ENCODE peak calls at places on chromosomes 13 and 19, in six cellular contexts. One of them, this sample, is unnamed.

GRCh38 chr19:40611096-40611495 is 9.9 kb downstream of the LTBP4 start:
- DNase-seq in NB4: no peak
- DNase-seq in ovary: peak
- DNase-seq in nephron progenitor cell: no peak
- DNase-seq in kidney tubule cell: no peak
- DNase-seq in effector CD4-positive, alpha-beta T cell: no peak
- DNase-seq in this sample: no peak

GRCh38 chr13:41402695-41403511 is 54.4 kb upstream of the RGCC start:
- DNase-seq in ovary: no peak
- DNase-seq in effector CD4-positive, alpha-beta T cell: no peak
- DNase-seq in kidney tubule cell: no peak
- DNase-seq in nephron progenitor cell: no peak
- DNase-seq in NB4: peak
- DNase-seq in this sample: no peak

GRCh38 chr13:77544365-77544764 is 8.9 kb downstream of the SCEL start:
- DNase-seq in NB4: no peak
- DNase-seq in nephron progenitor cell: no peak
- DNase-seq in ovary: peak
- DNase-seq in kidney tubule cell: peak
- DNase-seq in effector CD4-positive, alpha-beta T cell: no peak
- DNase-seq in this sample: peak

GRCh38 chr13:45207319-45207718 is 6.5 kb upstream of the KCTD4 start:
- DNase-seq in ovary: no peak
- DNase-seq in nephron progenitor cell: no peak
- DNase-seq in NB4: no peak
- DNase-seq in kidney tubule cell: no peak
- DNase-seq in effector CD4-positive, alpha-beta T cell: no peak
- DNase-seq in this sample: no peak

GRCh38 chr13:112451512-112452379 is 75.6 kb downstream of the SPACA7 start:
- DNase-seq in effector CD4-positive, alpha-beta T cell: no peak
- DNase-seq in nephron progenitor cell: no peak
- DNase-seq in NB4: no peak
- DNase-seq in ovary: no peak
- DNase-seq in kidney tubule cell: no peak
- DNase-seq in this sample: no peak

GRCh38 chr19:56960959-56961622 is 120.6 kb upstream of the PEG3 start:
- DNase-seq in ovary: no peak
- DNase-seq in effector CD4-positive, alpha-beta T cell: no peak
- DNase-seq in NB4: no peak
- DNase-seq in kidney tubule cell: no peak
- DNase-seq in nephron progenitor cell: no peak
- DNase-seq in this sample: no peak

GRCh38 chr19:4534836-4535658 is at the start of gene PLIN5:
- DNase-seq in ovary: peak
- DNase-seq in nephron progenitor cell: peak
- DNase-seq in effector CD4-positive, alpha-beta T cell: no peak
- DNase-seq in NB4: no peak
- DNase-seq in kidney tubule cell: peak
- DNase-seq in this sample: peak

GRCh38 chr19:51727349-51727880 is 3.6 kb upstream of the HAS1 start:
- DNase-seq in NB4: no peak
- DNase-seq in nephron progenitor cell: no peak
- DNase-seq in ovary: no peak
- DNase-seq in effector CD4-positive, alpha-beta T cell: no peak
- DNase-seq in kidney tubule cell: peak
- DNase-seq in this sample: no peak

GRCh38 chr19:5039642-5040543 is 71.0 kb downstream of the KDM4B start:
- DNase-seq in ovary: peak
- DNase-seq in kidney tubule cell: no peak
- DNase-seq in effector CD4-positive, alpha-beta T cell: no peak
- DNase-seq in NB4: no peak
- DNase-seq in nephron progenitor cell: no peak
- DNase-seq in this sample: no peak

GRCh38 chr13:73849292-73849691 is 284.9 kb downstream of the KLF12 start:
- DNase-seq in effector CD4-positive, alpha-beta T cell: no peak
- DNase-seq in NB4: peak
- DNase-seq in nephron progenitor cell: no peak
- DNase-seq in ovary: no peak
- DNase-seq in kidney tubule cell: peak
- DNase-seq in this sample: no peak

GRCh38 chr19:40530091-40530901 is 46.4 kb upstream of the SHKBP1 start:
- DNase-seq in effector CD4-positive, alpha-beta T cell: peak
- DNase-seq in kidney tubule cell: no peak
- DNase-seq in nephron progenitor cell: peak
- DNase-seq in NB4: no peak
- DNase-seq in ovary: peak
- DNase-seq in this sample: no peak

GRCh38 chr13:67193979-67194378 is 36.2 kb downstream of the PCDH9 start:
- DNase-seq in kidney tubule cell: no peak
- DNase-seq in effector CD4-positive, alpha-beta T cell: no peak
- DNase-seq in ovary: no peak
- DNase-seq in NB4: no peak
- DNase-seq in nephron progenitor cell: no peak
- DNase-seq in this sample: no peak

GRCh38 chr19:47232422-47233211 is 1.6 kb upstream of the BBC3 start:
- DNase-seq in kidney tubule cell: peak
- DNase-seq in ovary: no peak
- DNase-seq in NB4: peak
- DNase-seq in nephron progenitor cell: no peak
- DNase-seq in effector CD4-positive, alpha-beta T cell: no peak
- DNase-seq in this sample: no peak

GRCh38 chr13:99053636-99054233 is 75.9 kb upstream of the DOCK9 start:
- DNase-seq in kidney tubule cell: no peak
- DNase-seq in NB4: no peak
- DNase-seq in nephron progenitor cell: no peak
- DNase-seq in effector CD4-positive, alpha-beta T cell: no peak
- DNase-seq in ovary: no peak
- DNase-seq in this sample: no peak

GRCh38 chr19:927044-927706 is 1.3 kb downstream of the ARID3A start:
- DNase-seq in ovary: peak
- DNase-seq in nephron progenitor cell: peak
- DNase-seq in kidney tubule cell: no peak
- DNase-seq in effector CD4-positive, alpha-beta T cell: no peak
- DNase-seq in NB4: peak
- DNase-seq in this sample: peak

GRCh38 chr13:111864566-111864965 is 202.4 kb upstream of the SOX1 start:
- DNase-seq in nephron progenitor cell: no peak
- DNase-seq in effector CD4-positive, alpha-beta T cell: no peak
- DNase-seq in NB4: no peak
- DNase-seq in kidney tubule cell: no peak
- DNase-seq in ovary: no peak
- DNase-seq in this sample: no peak

GRCh38 chr13:26026211-26026610 is 25.6 kb downstream of the SHISA2 start:
- DNase-seq in ovary: no peak
- DNase-seq in nephron progenitor cell: no peak
- DNase-seq in kidney tubule cell: no peak
- DNase-seq in NB4: no peak
- DNase-seq in effector CD4-positive, alpha-beta T cell: no peak
- DNase-seq in this sample: no peak

GRCh38 chr19:33298146-33298911 is 4.0 kb downstream of the CEBPA start:
- DNase-seq in nephron progenitor cell: no peak
- DNase-seq in effector CD4-positive, alpha-beta T cell: no peak
- DNase-seq in NB4: peak
- DNase-seq in ovary: peak
- DNase-seq in kidney tubule cell: no peak
- DNase-seq in this sample: no peak

GRCh38 chr19:54549224-54549623 is 24.4 kb upstream of the LILRA2 start:
- DNase-seq in NB4: no peak
- DNase-seq in kidney tubule cell: no peak
- DNase-seq in ovary: no peak
- DNase-seq in nephron progenitor cell: no peak
- DNase-seq in effector CD4-positive, alpha-beta T cell: no peak
- DNase-seq in this sample: no peak

GRCh38 chr19:19361075-19361594 is 40.5 kb downstream of the MAU2 start:
- DNase-seq in effector CD4-positive, alpha-beta T cell: peak
- DNase-seq in nephron progenitor cell: peak
- DNase-seq in kidney tubule cell: peak
- DNase-seq in ovary: peak
- DNase-seq in NB4: peak
- DNase-seq in this sample: peak

GRCh38 chr19:46717034-46717715 is at the start of gene PRKD2:
- DNase-seq in NB4: peak
- DNase-seq in ovary: peak
- DNase-seq in kidney tubule cell: peak
- DNase-seq in effector CD4-positive, alpha-beta T cell: peak
- DNase-seq in nephron progenitor cell: peak
- DNase-seq in this sample: peak

GRCh38 chr19:5718579-5719273 is 1.2 kb downstream of the LONP1 start:
- DNase-seq in effector CD4-positive, alpha-beta T cell: no peak
- DNase-seq in kidney tubule cell: peak
- DNase-seq in ovary: no peak
- DNase-seq in nephron progenitor cell: no peak
- DNase-seq in NB4: peak
- DNase-seq in this sample: no peak

GRCh38 chr13:96898212-96898611 is 96.1 kb downstream of the OXGR1 start:
- DNase-seq in ovary: no peak
- DNase-seq in effector CD4-positive, alpha-beta T cell: no peak
- DNase-seq in nephron progenitor cell: no peak
- DNase-seq in NB4: no peak
- DNase-seq in kidney tubule cell: no peak
- DNase-seq in this sample: no peak

GRCh38 chr19:52638601-52639000 is 446 bp upstream of the ZNF83 start:
- DNase-seq in ovary: peak
- DNase-seq in effector CD4-positive, alpha-beta T cell: no peak
- DNase-seq in kidney tubule cell: peak
- DNase-seq in nephron progenitor cell: peak
- DNase-seq in NB4: no peak
- DNase-seq in this sample: peak

GRCh38 chr13:32669030-32669646 is 82.9 kb downstream of the PDS5B start:
- DNase-seq in kidney tubule cell: peak
- DNase-seq in effector CD4-positive, alpha-beta T cell: no peak
- DNase-seq in nephron progenitor cell: no peak
- DNase-seq in NB4: peak
- DNase-seq in ovary: no peak
- DNase-seq in this sample: no peak

GRCh38 chr19:46350758-46351159 is 3.9 kb downstream of the PPP5C start:
- DNase-seq in ovary: no peak
- DNase-seq in nephron progenitor cell: no peak
- DNase-seq in kidney tubule cell: no peak
- DNase-seq in effector CD4-positive, alpha-beta T cell: no peak
- DNase-seq in NB4: peak
- DNase-seq in this sample: no peak

GRCh38 chr13:105327727-105328126 is 1207.7 kb downstream of the EFNB2 start:
- DNase-seq in effector CD4-positive, alpha-beta T cell: no peak
- DNase-seq in kidney tubule cell: no peak
- DNase-seq in NB4: no peak
- DNase-seq in nephron progenitor cell: no peak
- DNase-seq in ovary: no peak
- DNase-seq in this sample: no peak

GRCh38 chr19:13208131-13208963 is 58.1 kb downstream of the IER2 start:
- DNase-seq in ovary: peak
- DNase-seq in NB4: peak
- DNase-seq in kidney tubule cell: peak
- DNase-seq in nephron progenitor cell: peak
- DNase-seq in effector CD4-positive, alpha-beta T cell: peak
- DNase-seq in this sample: peak

GRCh38 chr13:107375701-107376350 is 807.9 kb upstream of the ARGLU1 start:
- DNase-seq in ovary: no peak
- DNase-seq in effector CD4-positive, alpha-beta T cell: no peak
- DNase-seq in nephron progenitor cell: no peak
- DNase-seq in NB4: no peak
- DNase-seq in kidney tubule cell: no peak
- DNase-seq in this sample: no peak

GRCh38 chr19:2127758-2128157 is 23.6 kb downstream of the AP3D1 start:
- DNase-seq in effector CD4-positive, alpha-beta T cell: no peak
- DNase-seq in kidney tubule cell: no peak
- DNase-seq in ovary: no peak
- DNase-seq in NB4: no peak
- DNase-seq in nephron progenitor cell: no peak
- DNase-seq in this sample: peak

GRCh38 chr19:39498262-39499081 is at the start of gene DLL3:
- DNase-seq in effector CD4-positive, alpha-beta T cell: no peak
- DNase-seq in ovary: no peak
- DNase-seq in kidney tubule cell: no peak
- DNase-seq in NB4: peak
- DNase-seq in nephron progenitor cell: peak
- DNase-seq in this sample: no peak

GRCh38 chr19:7366701-7367420 is 18.1 kb downstream of the ARHGEF18 start:
- DNase-seq in kidney tubule cell: peak
- DNase-seq in effector CD4-positive, alpha-beta T cell: no peak
- DNase-seq in nephron progenitor cell: no peak
- DNase-seq in NB4: peak
- DNase-seq in ovary: no peak
- DNase-seq in this sample: no peak

GRCh38 chr13:35469781-35470380 is 6.6 kb downstream of the MAB21L1 start:
- DNase-seq in ovary: no peak
- DNase-seq in nephron progenitor cell: no peak
- DNase-seq in effector CD4-positive, alpha-beta T cell: no peak
- DNase-seq in kidney tubule cell: no peak
- DNase-seq in NB4: no peak
- DNase-seq in this sample: no peak